ENCODE peak calls at places on chromosome 21, in four cellular contexts. Z, X, W and V are unnamed samples.

GRCh38 chr21:17045214-17045835 is 467.5 kb upstream of the CXADR start:
- DNase-seq in W (no peak), X (peak), Z (peak), V (no peak)

GRCh38 chr21:42118901-42119300 is 47.8 kb downstream of the UMODL1 start:
- DNase-seq in Z (no peak), W (no peak), X (peak), V (no peak)

GRCh38 chr21:42179316-42179715 is 39.6 kb upstream of the ABCG1 start:
- DNase-seq in W (no peak), X (no peak), Z (no peak), V (no peak)

GRCh38 chr21:33480481-33481103 is 818 bp upstream of the TMEM50B start:
- DNase-seq in W (no peak), Z (no peak), X (no peak), V (no peak)

GRCh38 chr21:44944596-44944995 is 4.8 kb downstream of the SLX9 start:
- DNase-seq in X (no peak), W (no peak), Z (no peak), V (no peak)

GRCh38 chr21:33543505-33544129 is 779 bp downstream of the SON start:
- DNase-seq in W (no peak), X (no peak), Z (no peak), V (no peak)

GRCh38 chr21:45982256-45982757 is 737 bp downstream of the COL6A1 start:
- DNase-seq in Z (no peak), X (no peak), W (no peak), V (no peak)

GRCh38 chr21:46438241-46438640 is 20.4 kb upstream of the DIP2A start:
- DNase-seq in W (no peak), X (no peak), Z (no peak), V (no peak)

GRCh38 chr21:45213392-45213791 is 74.3 kb downstream of the POFUT2 start:
- DNase-seq in X (no peak), Z (no peak), W (no peak), V (no peak)

GRCh38 chr21:40516336-40516735 is 330.6 kb downstream of the DSCAM start:
- DNase-seq in Z (no peak), W (no peak), X (no peak), V (no peak)

GRCh38 chr21:42265229-42265812 is 46.4 kb downstream of the ABCG1 start:
- DNase-seq in X (no peak), Z (no peak), W (no peak), V (no peak)

DNA sequence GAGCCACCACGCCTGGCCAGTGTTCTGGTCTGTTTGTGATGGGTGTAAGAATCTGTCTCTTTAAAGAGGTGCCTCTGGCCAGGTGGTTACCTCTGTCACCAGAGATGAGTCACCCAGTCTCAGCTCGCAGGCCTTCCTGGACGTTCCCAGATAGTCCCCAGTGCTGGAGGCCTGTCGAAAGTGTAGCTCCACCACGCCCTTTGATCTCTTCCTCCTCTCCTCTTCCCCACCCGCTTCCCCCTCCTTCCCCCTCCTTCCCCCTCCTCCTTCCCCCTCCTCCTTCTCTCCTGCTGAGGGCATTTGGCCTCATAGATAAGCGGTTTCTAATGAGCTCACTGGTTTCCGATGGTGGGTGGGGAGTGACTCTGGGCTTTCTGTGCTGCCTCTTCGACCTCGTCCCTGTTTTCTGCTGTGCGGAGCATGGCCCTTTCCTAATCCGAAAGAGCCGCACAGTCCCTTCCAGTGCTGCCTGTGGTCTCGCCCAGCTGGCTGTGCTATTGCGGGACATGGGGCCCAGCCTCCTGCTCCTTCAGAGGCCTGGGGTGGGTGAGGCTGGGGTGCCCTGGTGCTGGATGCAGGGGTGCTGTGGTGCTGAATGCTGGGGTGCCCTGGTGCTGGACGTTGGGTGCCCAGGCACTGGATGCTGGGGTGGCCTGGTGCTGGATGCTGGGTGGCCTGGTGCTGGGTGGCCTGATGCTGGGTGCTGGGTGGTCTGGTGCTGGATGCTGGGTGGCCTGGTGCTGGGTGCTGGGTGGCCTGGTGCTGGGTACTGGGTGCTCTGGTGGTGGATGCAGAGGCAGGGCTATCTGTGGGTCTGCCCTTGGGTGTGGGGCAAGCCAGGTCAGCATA is 19.2 kb downstream of the AGPAT3 start:
- DNase-seq in X (no peak), Z (peak), W (no peak), V (peak)
- TF ChIP-seq ELK1 in X (no peak), Z (no peak), W (no peak), V (no peak)

GRCh38 chr21:25809013-25809412 is 74.2 kb downstream of the GABPA start:
- DNase-seq in X (peak), W (no peak), Z (no peak), V (no peak)

GRCh38 chr21:25818156-25818950 is 83.6 kb downstream of the GABPA start:
- DNase-seq in W (no peak), X (no peak), Z (no peak), V (no peak)

GRCh38 chr21:25811186-25811585 is 76.4 kb downstream of the GABPA start:
- DNase-seq in X (no peak), W (no peak), Z (no peak), V (no peak)

DNA sequence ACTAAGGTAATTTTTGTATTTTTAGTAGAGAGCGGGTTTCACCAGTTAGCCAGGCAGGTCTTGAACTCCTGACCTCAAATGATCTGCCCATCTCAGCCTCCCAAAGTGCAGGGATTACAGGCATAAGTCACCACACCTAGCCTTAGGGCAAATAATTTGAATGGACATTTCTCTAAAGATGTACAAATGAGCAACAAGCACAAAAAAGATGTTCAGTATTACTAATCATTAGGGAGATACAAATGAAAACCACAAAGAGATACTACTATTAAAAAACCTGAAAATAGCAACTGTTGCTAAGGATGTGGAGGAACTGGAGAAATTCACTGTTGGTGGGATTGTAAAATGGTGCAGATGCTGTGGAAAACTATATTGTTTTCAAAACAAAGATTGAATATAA is 79.1 kb downstream of the GABPA start:
- DNase-seq in W (no peak), Z (no peak), X (no peak), V (no peak)
- TF ChIP-seq ELK1 in W (no peak), Z (no peak), X (no peak), V (no peak)

DNA sequence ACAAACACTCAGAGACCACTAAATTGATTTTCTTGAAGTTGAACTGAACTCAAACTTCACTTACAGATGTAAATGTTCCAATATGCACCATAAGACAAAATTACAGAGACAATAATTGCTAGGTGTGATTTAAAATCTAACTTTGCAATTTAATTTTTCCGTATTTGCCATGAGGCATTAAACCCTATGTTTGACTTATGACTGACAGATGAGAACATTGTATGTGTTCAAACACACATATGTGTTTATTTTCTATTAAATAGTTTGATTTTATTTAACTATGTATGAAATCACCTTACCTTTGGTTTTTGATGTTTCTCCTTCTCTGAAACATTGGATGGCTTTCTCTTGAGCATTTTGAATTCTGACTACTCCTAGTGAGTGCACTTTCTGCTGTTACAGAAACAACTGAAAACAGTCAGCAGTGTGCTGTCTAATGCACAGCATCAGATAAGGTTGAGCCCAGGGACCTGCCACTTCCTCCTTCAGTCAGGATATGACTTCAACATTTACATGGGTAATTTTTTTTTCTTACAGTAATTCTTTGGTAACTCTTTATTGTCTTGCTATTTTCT is at the start of gene SAMSN1:
- DNase-seq in W (peak), X (no peak), Z (no peak), V (peak)
- TF ChIP-seq ELK1 in W (no peak), X (no peak), Z (no peak), V (no peak)

GRCh38 chr21:38714998-38715397 is 90.7 kb upstream of the ETS2 start:
- DNase-seq in X (no peak), Z (no peak), W (no peak), V (no peak)

GRCh38 chr21:38716942-38717341 is 88.8 kb upstream of the ETS2 start:
- DNase-seq in Z (no peak), X (peak), W (no peak), V (no peak)

GRCh38 chr21:38716088-38716487 is 89.6 kb upstream of the ETS2 start:
- DNase-seq in X (no peak), Z (no peak), W (no peak), V (no peak)

DNA sequence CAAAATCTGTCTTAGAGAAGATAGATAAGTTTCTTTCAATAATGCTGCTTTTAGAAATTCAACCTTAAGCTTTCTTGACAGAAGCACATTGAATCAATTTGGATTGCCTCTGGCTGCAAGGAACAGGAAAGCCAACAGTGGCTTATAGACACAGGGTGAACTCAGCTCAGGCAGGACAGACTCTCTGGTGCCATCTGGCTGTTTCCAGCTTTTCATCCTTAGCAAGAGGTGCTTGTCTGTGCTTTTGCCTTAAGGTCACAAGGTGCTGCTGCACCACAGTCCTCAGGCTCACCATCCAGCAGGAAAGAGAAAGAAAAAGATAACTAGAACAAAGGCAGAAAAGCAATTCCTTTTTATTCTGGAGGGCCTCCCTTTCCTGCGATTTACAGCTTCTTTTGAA is 93.7 kb upstream of the ETS2 start:
- DNase-seq in W (no peak), Z (peak), X (peak), V (no peak)
- TF ChIP-seq ELK1 in W (no peak), Z (no peak), X (no peak), V (no peak)

GRCh38 chr21:31354604-31355443 is 10.8 kb upstream of the TIAM1 start:
- DNase-seq in W (peak), Z (peak), X (peak), V (no peak)
- TF ChIP-seq ELK1 in W (no peak), Z (no peak), X (no peak), V (no peak)

DNA sequence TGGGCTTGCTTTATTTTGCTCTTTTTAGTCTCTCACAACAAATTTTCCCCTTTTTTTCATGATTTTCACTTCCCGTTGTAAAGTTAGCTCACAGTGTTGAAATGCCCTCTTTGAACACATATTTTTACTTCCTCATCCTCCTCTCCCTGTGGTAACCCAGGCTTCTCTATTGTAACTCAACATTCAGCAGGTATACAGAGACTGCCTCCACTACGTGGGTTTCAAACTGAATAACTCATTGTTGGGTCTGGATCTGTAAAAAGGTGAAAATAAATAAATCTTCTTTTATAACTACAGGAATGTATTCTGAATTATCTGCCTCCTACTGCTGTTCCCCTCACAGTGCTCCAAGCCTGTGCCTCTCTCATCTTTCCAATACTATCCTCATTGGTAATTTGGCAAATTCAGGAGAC is 166.4 kb downstream of the RUNX1 start:
- DNase-seq in W (no peak), Z (no peak), X (no peak), V (no peak)
- TF ChIP-seq ELK1 in W (no peak), Z (no peak), X (no peak), V (no peak)